ENCODE peak calls at places on chromosome 18, in six cellular contexts. Y is GM12878, I is H1, N is K562, Q is GM23338, U is HepG2. K is an unnamed sample.

GRCh38 chr18:76620326-76620813 is 125.3 kb upstream of the ZNF516 start:
- DNase-seq in Y (peak; percentile 9), I (no peak), N (peak; percentile 8), Q (peak; percentile 86), U (no peak), K (peak; percentile 81)

GRCh38 chr18:48393170-48393569 is 16.0 kb downstream of the ZBTB7C start:
- DNase-seq in Y (no peak), I (no peak), N (no peak), Q (no peak), U (no peak), K (no peak)

GRCh38 chr18:53790817-53791216 is 433.7 kb downstream of the MBD2 start:
- DNase-seq in Y (no peak), I (no peak), N (no peak), Q (no peak), U (no peak), K (no peak)

GRCh38 chr18:68757121-68757520 is 40.8 kb upstream of the CCDC102B start:
- DNase-seq in Y (no peak), I (no peak), N (no peak), Q (no peak), U (no peak), K (no peak)

GRCh38 chr18:38923136-38923535 is 1357.5 kb upstream of the CELF4 start:
- DNase-seq in Y (no peak), I (no peak), N (no peak), Q (peak; percentile 51), U (no peak), K (no peak)

GRCh38 chr18:77197073-77197472 is 52.6 kb upstream of the GALR1 start:
- DNase-seq in Y (no peak), I (peak; percentile 56), N (peak; percentile 9), Q (peak; percentile 67), U (no peak), K (peak; percentile 45)

GRCh38 chr18:55777666-55778304 is 189.8 kb upstream of the TCF4 start:
- DNase-seq in Y (no peak), I (no peak), N (no peak), Q (no peak), U (no peak), K (no peak)

GRCh38 chr18:8003878-8004675 is 437.0 kb downstream of the PTPRM start:
- DNase-seq in Y (no peak), I (no peak), N (no peak), Q (peak; percentile 35), U (no peak), K (no peak)

GRCh38 chr18:30491815-30492551 is 550.6 kb downstream of the DSC3 start:
- DNase-seq in Y (no peak), I (no peak), N (no peak), Q (no peak), U (no peak), K (no peak)

GRCh38 chr18:12741351-12741750 is 38.5 kb downstream of the PSMG2 start:
- DNase-seq in Y (no peak), I (no peak), N (no peak), Q (no peak), U (peak; percentile 94), K (no peak)

GRCh38 chr18:10460414-10461018 is 6.1 kb downstream of the APCDD1 start:
- DNase-seq in Y (no peak), I (no peak), N (no peak), Q (no peak), U (no peak), K (no peak)

GRCh38 chr18:39424261-39424660 is 1858.7 kb upstream of the CELF4 start:
- DNase-seq in Y (no peak), I (no peak), N (no peak), Q (no peak), U (no peak), K (no peak)

GRCh38 chr18:7926526-7926925 is 359.4 kb downstream of the PTPRM start:
- DNase-seq in Y (no peak), I (no peak), N (peak; percentile 13), Q (peak; percentile 74), U (peak; percentile 53), K (no peak)

GRCh38 chr18:9719421-9719981 is 11.4 kb downstream of the RAB31 start:
- DNase-seq in Y (no peak), I (no peak), N (no peak), Q (no peak), U (no peak), K (no peak)

DNA sequence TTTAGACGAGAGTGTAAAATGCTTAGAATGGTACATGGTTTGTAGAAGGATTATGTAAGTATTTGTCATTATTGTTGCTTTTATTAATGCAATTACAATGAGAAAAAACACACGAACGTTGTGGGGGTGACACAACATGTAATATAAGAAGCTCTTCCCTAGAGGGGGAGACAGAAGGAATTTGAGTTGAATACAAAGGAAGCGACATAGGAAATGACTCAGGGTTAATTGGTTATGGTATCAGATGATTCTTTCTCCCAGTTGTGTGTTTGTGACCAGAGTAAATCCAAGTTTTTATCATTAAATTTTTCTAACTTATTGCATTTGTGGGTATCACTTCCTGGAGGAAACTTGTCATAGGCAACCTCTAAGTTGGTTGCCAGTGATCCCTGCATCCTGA is 625.6 kb upstream of the CDH2 start:
- DNase-seq in Y (no peak), I (no peak), N (no peak), Q (no peak), U (no peak), K (no peak)
- TF ChIP-seq CREB1 in Y (no peak), I (no peak), N (no peak), Q (no peak), U (no peak), K (no peak)

GRCh38 chr18:61892683-61893303 is at the start of gene RNF152:
- DNase-seq in Y (no peak), I (peak; percentile 64), N (no peak), Q (peak; percentile 71), U (no peak), K (peak; percentile 53)
- TF ChIP-seq CREB1 in Y (no peak), I (no peak), N (no peak), Q (no peak), U (no peak), K (no peak)

DNA sequence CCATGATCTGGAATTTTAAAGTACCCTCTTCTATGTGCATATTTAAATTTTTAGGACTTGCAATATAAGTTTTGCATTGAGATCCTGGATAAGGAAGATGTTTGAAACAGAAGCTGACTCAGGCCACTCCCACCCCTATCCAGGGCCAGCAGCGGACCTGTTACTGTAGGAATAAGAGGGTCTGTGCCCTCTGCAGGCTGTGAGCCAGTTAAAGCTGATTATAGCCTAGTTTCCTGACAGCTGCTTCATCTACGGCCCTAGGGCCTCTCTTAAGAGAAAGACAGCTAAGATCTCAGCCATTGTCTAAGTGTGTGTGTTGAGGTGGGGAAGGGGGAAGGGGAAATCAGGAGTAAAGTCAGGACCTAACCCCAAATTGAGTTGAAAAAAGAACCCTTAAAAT is 234.0 kb downstream of the HAUS1 start:
- DNase-seq in Y (no peak), I (no peak), N (no peak), Q (peak; percentile 57), U (no peak), K (no peak)
- TF ChIP-seq CREB1 in Y (no peak), I (no peak), N (no peak), Q (no peak), U (no peak), K (no peak)

GRCh38 chr18:23173912-23174311 is 38.6 kb downstream of the CABLES1 start:
- DNase-seq in Y (no peak), I (no peak), N (no peak), Q (no peak), U (no peak), K (no peak)
- TF ChIP-seq CREB1 in Y (no peak), I (no peak), N (no peak), Q (no peak), U (no peak), K (no peak)

DNA sequence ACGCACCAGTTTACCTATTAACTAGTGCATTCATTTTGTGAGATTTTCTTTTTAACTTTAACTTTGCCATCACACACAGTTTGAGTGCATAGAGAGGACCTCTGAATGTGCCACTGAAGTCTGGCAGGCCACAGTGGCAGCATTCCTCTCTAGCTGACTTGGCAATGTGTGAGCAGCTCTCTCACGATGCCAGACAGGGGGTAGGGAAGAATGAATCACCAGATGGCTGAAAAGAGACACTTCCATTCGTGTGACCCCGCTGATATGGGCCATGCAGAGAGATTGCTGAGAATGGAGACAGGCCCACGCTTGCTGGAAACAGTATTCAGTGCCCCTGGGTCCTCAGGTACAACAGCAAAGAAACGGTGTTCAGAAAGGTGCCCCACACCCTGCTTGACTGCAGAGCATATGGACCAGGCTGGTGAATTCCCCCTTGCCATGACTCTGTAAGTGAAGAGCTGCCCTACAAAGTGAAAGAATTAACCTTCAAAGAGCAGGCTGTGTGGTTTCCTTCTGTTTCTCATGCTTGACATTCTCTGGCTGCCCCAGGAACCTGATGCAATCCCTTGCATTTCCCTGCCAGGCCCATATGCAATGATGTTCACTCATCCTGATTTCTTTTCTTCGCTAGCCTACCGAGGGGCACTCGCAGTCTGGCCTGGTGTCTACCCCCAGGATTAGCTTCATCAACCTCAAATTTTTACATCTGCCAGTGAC is 236.1 kb downstream of the CDH20 start:
- DNase-seq in Y (no peak), I (no peak), N (no peak), Q (peak; percentile 43), U (no peak), K (no peak)
- TF ChIP-seq CREB1 in Y (no peak), I (no peak), N (no peak), Q (no peak), U (no peak), K (no peak)

DNA sequence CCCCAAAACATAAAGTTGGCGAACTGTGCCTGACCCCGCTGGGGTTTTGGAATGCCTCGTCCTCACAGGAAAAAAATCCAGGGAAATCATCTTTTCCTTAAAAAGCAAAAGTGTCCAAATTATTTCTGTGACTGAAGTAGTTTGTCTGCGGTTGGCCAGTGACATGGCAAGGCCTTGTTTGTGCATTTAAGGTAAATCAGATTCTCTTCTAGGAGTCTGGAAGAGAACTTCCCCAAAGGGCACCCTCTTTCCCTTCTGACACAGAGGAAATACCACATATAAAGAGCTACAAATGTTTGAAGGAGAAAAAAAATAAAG is 737 bp upstream of the CYB5A start:
- DNase-seq in Y (no peak), I (no peak), N (no peak), Q (no peak), U (no peak), K (no peak)
- TF ChIP-seq CREB1 in Y (no peak), I (no peak), N (no peak), Q (no peak), U (no peak), K (no peak)

GRCh38 chr18:32734442-32734841 is 38.4 kb downstream of the KLHL14 start:
- DNase-seq in Y (no peak), I (no peak), N (no peak), Q (no peak), U (no peak), K (no peak)
- TF ChIP-seq CREB1 in Y (no peak), I (no peak), N (no peak), Q (no peak), U (no peak), K (no peak)

GRCh38 chr18:58578321-58578720 is 50.6 kb downstream of the ALPK2 start:
- DNase-seq in Y (no peak), I (no peak), N (no peak), Q (no peak), U (no peak), K (no peak)

GRCh38 chr18:58580078-58580477 is 48.8 kb downstream of the ALPK2 start:
- DNase-seq in Y (no peak), I (no peak), N (no peak), Q (no peak), U (no peak), K (no peak)

GRCh38 chr18:58579561-58580047 is 49.3 kb downstream of the ALPK2 start:
- DNase-seq in Y (no peak), I (no peak), N (no peak), Q (no peak), U (peak; percentile 90), K (no peak)

GRCh38 chr18:58580623-58581022 is 48.3 kb downstream of the ALPK2 start:
- DNase-seq in Y (no peak), I (no peak), N (no peak), Q (peak; percentile 81), U (no peak), K (peak; percentile 42)

GRCh38 chr18:58578835-58579560 is 49.9 kb downstream of the ALPK2 start:
- DNase-seq in Y (no peak), I (no peak), N (no peak), Q (no peak), U (peak; percentile 28), K (no peak)
- TF ChIP-seq CREB1 in Y (no peak), I (no peak), N (no peak), Q (no peak), U (no peak), K (no peak)